ENCODE peak calls at places on chromosomes 2 and 18, in ten cellular contexts. J, S, U, X, R, D, B, Y, L and H are unnamed samples.

GRCh38 chr2:120769076-120769786 is 33.6 kb downstream of the GLI2 start:
- DNase-seq in U (peak; percentile 33), S (peak; percentile 9), D (no peak), R (no peak), J (no peak), L (no peak), B (no peak), X (no peak), Y (no peak), H (no peak)

GRCh38 chr18:45168883-45169585 is 446.2 kb upstream of the SLC14A2 start:
- DNase-seq in R (no peak), L (no peak), U (no peak), J (no peak), S (no peak), Y (peak; percentile 96), D (no peak), B (no peak), X (no peak), H (no peak)

GRCh38 chr2:205079173-205079572 is 533.9 kb downstream of the PARD3B start:
- DNase-seq in D (no peak), J (no peak), B (no peak), U (no peak), Y (no peak), L (no peak), S (no peak), X (no peak), R (no peak), H (no peak)

GRCh38 chr2:119689218-119689617 is 10.2 kb downstream of the TMEM177 start:
- DNase-seq in Y (no peak), L (no peak), B (no peak), J (no peak), D (no peak), R (no peak), U (no peak), X (no peak), S (no peak), H (no peak)

GRCh38 chr2:98123286-98123685 is 36.3 kb downstream of the VWA3B start:
- DNase-seq in X (no peak), Y (no peak), L (no peak), J (no peak), R (no peak), S (no peak), D (peak; percentile 20), U (no peak), B (no peak), H (no peak)

GRCh38 chr2:31894656-31895055 is 116.2 kb downstream of the MEMO1 start:
- DNase-seq in S (no peak), R (no peak), Y (no peak), J (no peak), L (no peak), D (no peak), U (no peak), X (no peak), B (no peak), H (no peak)

GRCh38 chr2:28801726-28802125 is 8.9 kb upstream of the SPDYA start:
- DNase-seq in B (no peak), R (no peak), Y (peak; percentile 63), U (no peak), L (no peak), S (no peak), X (no peak), J (no peak), D (no peak), H (no peak)

GRCh38 chr2:240220371-240220770 is 79.9 kb upstream of the OTOS start:
- DNase-seq in S (no peak), L (no peak), B (no peak), R (no peak), D (no peak), J (no peak), Y (peak; percentile 61), X (peak; percentile 8), U (no peak), H (no peak)

GRCh38 chr2:72980535-72981217 is 63.4 kb downstream of the EMX1 start:
- DNase-seq in S (no peak), R (no peak), U (peak; percentile 20), L (no peak), J (no peak), D (no peak), B (no peak), X (no peak), Y (peak; percentile 39), H (no peak)

GRCh38 chr2:109185801-109186570 is 57.0 kb downstream of the SH3RF3 start:
- DNase-seq in J (peak; percentile 88), L (no peak), R (peak; percentile 91), B (no peak), X (no peak), S (peak; percentile 53), D (no peak), Y (peak; percentile 87), U (peak; percentile 76), H (no peak)

GRCh38 chr2:128196026-128196822 is 105.2 kb downstream of the UGGT1 start:
- DNase-seq in Y (no peak), R (no peak), D (no peak), S (no peak), B (no peak), X (no peak), U (no peak), L (peak; percentile 6), J (no peak), H (no peak)

GRCh38 chr2:30645081-30645744 is 162.0 kb downstream of the CAPN13 start:
- DNase-seq in U (no peak), R (no peak), X (no peak), S (no peak), Y (no peak), D (no peak), J (no peak), L (no peak), B (no peak), H (no peak)

GRCh38 chr2:134097740-134098139 is 156.1 kb upstream of the MGAT5 start:
- DNase-seq in S (no peak), B (no peak), U (no peak), Y (no peak), D (no peak), J (no peak), R (no peak), X (no peak), L (no peak), H (no peak)

GRCh38 chr2:53826587-53827397 is 33.0 kb downstream of the GPR75 start:
- DNase-seq in D (no peak), X (no peak), B (no peak), U (no peak), L (peak; percentile 22), Y (peak; percentile 19), S (no peak), R (no peak), J (no peak), H (no peak)

GRCh38 chr2:231460073-231460861 is 4.0 kb downstream of the NCL start:
- DNase-seq in D (no peak), B (no peak), S (no peak), Y (no peak), J (no peak), X (no peak), L (no peak), R (no peak), U (no peak), H (no peak)
- H3K4me1 ChIP-seq in D (peaks cover 15% of the 10 kb centered on the region), B (peaks cover 7% of the 10 kb centered on the region), S (peaks cover 8% of the 10 kb centered on the region), Y (peaks cover 8% of the 10 kb centered on the region), J (peaks cover 6% of the 10 kb centered on the region), X (peaks cover 14% of the 10 kb centered on the region), L (peaks cover 12% of the 10 kb centered on the region), R (peaks cover 30% of the 10 kb centered on the region), U (peaks cover 17% of the 10 kb centered on the region), H (peaks cover 39% of the 10 kb centered on the region)

GRCh38 chr2:66477125-66477842 is 42.4 kb downstream of the MEIS1 start:
- DNase-seq in X (no peak), R (no peak), D (no peak), B (no peak), L (no peak), J (no peak), U (no peak), S (no peak), Y (peak; percentile 13), H (no peak)
- H3K36me3 ChIP-seq in X (peaks cover 10% of the 10 kb centered on the region), R (peaks cover 4% of the 10 kb centered on the region), D (no peaks in the 10 kb centered on the region), B (peaks cover 4% of the 10 kb centered on the region), L (no peaks in the 10 kb centered on the region), J (no peaks in the 10 kb centered on the region), U (no peaks in the 10 kb centered on the region), S (no peaks in the 10 kb centered on the region), Y (peaks cover 40% of the 10 kb centered on the region), H (no peaks in the 10 kb centered on the region)

GRCh38 chr2:19357383-19358241 is 811 bp downstream of the OSR1 start:
- DNase-seq in U (no peak), S (no peak), R (no peak), L (peak; percentile 35), B (no peak), J (peak; percentile 67), X (no peak), Y (peak; percentile 68), D (no peak), H (peak; percentile 91)

GRCh38 chr2:19356545-19357382 is 1.7 kb downstream of the OSR1 start:
- DNase-seq in R (no peak), S (no peak), X (no peak), B (no peak), L (no peak), Y (peak; percentile 56), U (no peak), D (no peak), J (peak; percentile 63), H (peak; percentile 86)

GRCh38 chr2:19359456-19359855 is 1.0 kb upstream of the OSR1 start:
- DNase-seq in S (no peak), L (no peak), X (no peak), U (no peak), B (no peak), Y (no peak), J (peak; percentile 63), R (no peak), D (no peak), H (peak; percentile 84)

GRCh38 chr2:19359021-19359357 is 566 bp upstream of the OSR1 start:
- DNase-seq in L (no peak), U (no peak), D (no peak), J (no peak), S (no peak), B (no peak), Y (no peak), R (no peak), X (no peak), H (no peak)

DNA sequence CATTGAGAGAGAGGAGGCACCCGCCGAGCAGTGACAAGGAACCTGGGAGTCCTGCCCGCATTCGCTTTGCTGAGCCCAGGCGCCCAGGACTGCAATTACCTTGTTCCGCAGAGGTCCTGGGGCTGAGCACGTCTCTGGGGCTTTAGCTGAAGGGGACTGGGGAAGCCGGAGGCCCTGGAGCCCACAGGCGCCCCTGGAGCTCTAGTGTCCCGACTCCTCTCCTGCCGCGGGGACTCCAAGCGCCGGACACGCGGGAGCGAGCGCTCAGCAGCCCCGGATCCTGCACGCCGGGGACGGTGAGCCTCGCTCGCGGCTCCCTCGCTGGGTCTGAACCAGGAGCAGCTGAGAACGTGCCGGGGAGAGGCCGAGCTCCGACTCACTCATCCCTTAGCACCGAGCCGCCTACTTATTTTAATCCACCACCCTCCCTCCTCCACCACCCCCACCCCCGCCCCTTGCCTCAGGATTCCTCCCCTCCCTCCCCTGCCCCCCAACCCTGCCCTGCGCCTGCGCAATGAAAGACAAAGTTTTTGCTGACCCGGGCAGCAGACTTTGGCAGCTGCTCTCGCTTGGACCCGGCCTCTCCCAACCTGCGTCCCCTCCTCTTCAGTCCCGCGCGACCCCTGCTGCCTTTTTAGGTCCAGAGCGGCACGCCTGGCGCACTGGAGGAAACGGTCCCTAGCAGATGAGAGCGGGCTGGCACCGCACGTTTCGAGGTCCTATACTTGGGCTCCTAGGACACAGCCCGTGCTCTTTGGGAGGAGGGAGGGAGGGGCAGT is at the start of gene OSR1:
- DNase-seq in Y (peak; percentile 88), X (no peak), U (peak; percentile 80), J (peak; percentile 90), B (no peak), L (peak; percentile 49), R (peak; percentile 92), D (no peak), S (peak; percentile 75), H (peak; percentile 96)
- H3K27me3 ChIP-seq in Y (no peaks in the 10 kb centered on the region), X (peaks cover 61% of the 10 kb centered on the region), U (peaks cover 62% of the 10 kb centered on the region), J (no peaks in the 10 kb centered on the region), B (peaks cover 3% of the 10 kb centered on the region), L (peaks cover 5% of the 10 kb centered on the region), R (no peaks in the 10 kb centered on the region), D (peaks cover 19% of the 10 kb centered on the region), S (no peaks in the 10 kb centered on the region), H (no peaks in the 10 kb centered on the region)

GRCh38 chr18:13436596-13436995 is 218.0 kb downstream of the LDLRAD4 start:
- DNase-seq in D (peak; percentile 33), Y (no peak), R (peak; percentile 51), X (no peak), J (no peak), L (no peak), U (no peak), S (no peak), B (no peak), H (no peak)
- H3K4me1 ChIP-seq in D (no peaks in the 10 kb centered on the region), Y (peaks cover 15% of the 10 kb centered on the region), R (peaks cover 27% of the 10 kb centered on the region), X (no peaks in the 10 kb centered on the region), J (peaks cover 3% of the 10 kb centered on the region), L (no peaks in the 10 kb centered on the region), U (peaks cover 28% of the 10 kb centered on the region), S (no peaks in the 10 kb centered on the region), B (peaks cover 7% of the 10 kb centered on the region), H (peaks cover 50% of the 10 kb centered on the region)